ENCODE peak calls at places on chromosomes 16 and 17, in five cellular contexts. P is endothelial cell of umbilical vein; V is cortex of kidney; A is adrenal gland; C is activated CD4-positive, alpha-beta T cell treated with anti-CD3 and anti-CD28 coated beads for 1 hour. S is an unnamed sample.

GRCh38 chr16:88558457-88559442 is 11.5 kb upstream of the ZC3H18 start:
- DNase-seq in P (peak), V (no peak), A (peak), C (no peak), S (peak)

GRCh38 chr16:8346291-8346690 is 244.0 kb downstream of the TMEM114 start:
- DNase-seq in P (no peak), V (no peak), A (no peak), C (no peak), S (no peak)

GRCh38 chr16:11430601-11431317 is 85.5 kb downstream of the RMI2 start:
- DNase-seq in P (no peak), V (no peak), A (no peak), C (no peak), S (no peak)

GRCh38 chr17:72393553-72393952 is 272.7 kb downstream of the SOX9 start:
- DNase-seq in P (peak), V (no peak), A (no peak), C (no peak), S (no peak)

GRCh38 chr17:71063559-71063958 is 894.2 kb downstream of the KCNJ2 start:
- DNase-seq in P (no peak), V (no peak), A (no peak), C (no peak), S (no peak)

GRCh38 chr16:89193576-89194293 is 6.6 kb downstream of the SLC22A31 start:
- DNase-seq in P (no peak), V (no peak), A (no peak), C (no peak), S (no peak)

GRCh38 chr16:66898207-66898606 is 17.9 kb downstream of the PDP2 start:
- DNase-seq in P (no peak), V (no peak), A (peak), C (no peak), S (no peak)

GRCh38 chr17:59365383-59365981 is 34.0 kb downstream of the YPEL2 start:
- DNase-seq in P (peak), V (no peak), A (no peak), C (peak), S (peak)

GRCh38 chr16:26795184-26795583 is 271.5 kb upstream of the C16orf82 start:
- DNase-seq in P (no peak), V (no peak), A (no peak), C (no peak), S (peak)

GRCh38 chr17:28983286-28984240 is 22.3 kb downstream of the SEZ6 start:
- DNase-seq in P (no peak), V (no peak), A (no peak), C (no peak), S (no peak)

GRCh38 chr16:55971447-55971846 is 96.3 kb upstream of the CES5A start:
- DNase-seq in P (no peak), V (no peak), A (no peak), C (no peak), S (no peak)

GRCh38 chr17:16346721-16347271 is 6.5 kb downstream of the CENPV start:
- DNase-seq in P (no peak), V (no peak), A (no peak), C (no peak), S (no peak)

GRCh38 chr17:75392559-75392958 is 12.9 kb downstream of the GRB2 start:
- DNase-seq in P (no peak), V (no peak), A (no peak), C (no peak), S (no peak)

GRCh38 chr17:28760987-28761562 is 17.3 kb downstream of the TRAF4 start:
- DNase-seq in P (peak), V (no peak), A (peak), C (no peak), S (peak)

GRCh38 chr17:30234296-30234695 is 1.2 kb downstream of the SLC6A4 start:
- DNase-seq in P (no peak), V (no peak), A (no peak), C (no peak), S (no peak)

GRCh38 chr16:77882359-77882758 is 94.0 kb downstream of the VAT1L start:
- DNase-seq in P (no peak), V (no peak), A (no peak), C (no peak), S (no peak)

GRCh38 chr17:16040710-16041251 is 41.2 kb downstream of the TTC19 start:
- DNase-seq in P (peak), V (no peak), A (peak), C (no peak), S (no peak)

GRCh38 chr16:49652441-49653175 is 203.3 kb downstream of the ZNF423 start:
- DNase-seq in P (no peak), V (no peak), A (peak), C (no peak), S (peak)

GRCh38 chr16:2692251-2692947 is 10.1 kb downstream of the KCTD5 start:
- DNase-seq in P (no peak), V (no peak), A (peak), C (no peak), S (no peak)

GRCh38 chr17:10077561-10078299 is 120.7 kb downstream of the GAS7 start:
- DNase-seq in P (no peak), V (no peak), A (no peak), C (no peak), S (no peak)

GRCh38 chr17:44979426-44980273 is 11.5 kb upstream of the C1QL1 start:
- DNase-seq in P (no peak), V (no peak), A (no peak), C (no peak), S (peak)

GRCh38 chr17:45410144-45411091 is 22.3 kb downstream of the ARHGAP27 start:
- DNase-seq in P (no peak), V (no peak), A (no peak), C (peak), S (no peak)

GRCh38 chr16:69340095-69340644 is 598 bp downstream of the NIP7 start:
- DNase-seq in P (no peak), V (no peak), A (no peak), C (no peak), S (no peak)

GRCh38 chr17:38703742-38704644 is 1.1 kb upstream of the MLLT6 start:
- DNase-seq in P (peak), V (no peak), A (peak), C (peak), S (peak)

GRCh38 chr16:4826980-4827379 is 20.1 kb downstream of the GLYR1 start:
- DNase-seq in P (no peak), V (no peak), A (peak), C (no peak), S (no peak)

GRCh38 chr17:28364665-28365363 is at the start of gene SEBOX:
- DNase-seq in P (no peak), V (no peak), A (no peak), C (no peak), S (no peak)

GRCh38 chr16:83689385-83689831 is 118.4 kb upstream of the HSBP1 start:
- DNase-seq in P (peak), V (no peak), A (no peak), C (no peak), S (no peak)

GRCh38 chr16:83513006-83513755 is 294.6 kb upstream of the HSBP1 start:
- DNase-seq in P (no peak), V (no peak), A (no peak), C (no peak), S (no peak)

GRCh38 chr16:3444032-3444388 is 530 bp downstream of the NAA60 start:
- DNase-seq in P (peak), V (no peak), A (peak), C (no peak), S (peak)

GRCh38 chr16:49661465-49662187 is 194.3 kb downstream of the ZNF423 start:
- DNase-seq in P (no peak), V (no peak), A (peak), C (no peak), S (no peak)

GRCh38 chr16:29664133-29664912 is 1.3 kb downstream of the SPN start:
- DNase-seq in P (no peak), V (no peak), A (no peak), C (no peak), S (no peak)

GRCh38 chr17:75549246-75550138 is 24.0 kb downstream of the LLGL2 start:
- DNase-seq in P (no peak), V (no peak), A (no peak), C (no peak), S (peak)